ENCODE peak calls at places on chromosome 18, in six cellular contexts. A, Q, J, M, L and R are unnamed samples.
A peak's percentile ranks its signal among the peaks of the same experiment; 100 is the strongest.

GRCh38 chr18:76506974-76507764 is 12.1 kb upstream of the ZNF516 start:
- DNase-seq in J (no peak), L (peak; percentile 53), Q (no peak), M (no peak), A (no peak), R (no peak)

GRCh38 chr18:50786851-50787250 is 33.0 kb downstream of the MRO start:
- DNase-seq in M (no peak), L (no peak), Q (no peak), A (no peak), J (no peak), R (no peak)

GRCh38 chr18:48542513-48543181 is 3.8 kb downstream of the CTIF start:
- DNase-seq in J (no peak), A (no peak), M (no peak), Q (no peak), L (no peak), R (no peak)

GRCh38 chr18:28115149-28115550 is 61.8 kb downstream of the CDH2 start:
- DNase-seq in L (no peak), M (peak; percentile 96), A (no peak), Q (no peak), J (no peak), R (peak; percentile 46)

GRCh38 chr18:12308386-12309100 is 502 bp downstream of the TUBB6 start:
- DNase-seq in J (no peak), Q (peak; percentile 18), A (peak; percentile 43), M (peak; percentile 88), L (peak; percentile 90), R (peak; percentile 70)

GRCh38 chr18:9906407-9906955 is 7.3 kb upstream of the VAPA start:
- DNase-seq in L (no peak), Q (no peak), M (no peak), J (peak; percentile 62), A (no peak), R (no peak)

GRCh38 chr18:49768051-49768391 is 45.3 kb downstream of the ACAA2 start:
- DNase-seq in Q (no peak), M (peak; percentile 65), J (no peak), A (peak; percentile 7), L (peak; percentile 71), R (no peak)

GRCh38 chr18:39561136-39561535 is 1995.5 kb upstream of the CELF4 start:
- DNase-seq in A (no peak), J (no peak), M (no peak), Q (no peak), L (no peak), R (no peak)

GRCh38 chr18:10481831-10482230 is 27.4 kb downstream of the APCDD1 start:
- DNase-seq in M (no peak), Q (no peak), L (no peak), J (no peak), A (no peak), R (no peak)

GRCh38 chr18:63320041-63320689 is 596 bp upstream of the BCL2 start:
- DNase-seq in A (peak; percentile 28), Q (peak; percentile 83), L (peak; percentile 90), M (peak; percentile 75), J (peak; percentile 85), R (peak; percentile 21)

GRCh38 chr18:5317186-5317585 is 21.7 kb upstream of the ZBTB14 start:
- DNase-seq in J (peak; percentile 83), Q (no peak), M (no peak), L (no peak), A (no peak), R (no peak)

GRCh38 chr18:34880882-34881852 is 160.0 kb upstream of the MAPRE2 start:
- DNase-seq in Q (no peak), J (no peak), M (peak; percentile 43), L (no peak), A (no peak), R (no peak)

GRCh38 chr18:23853448-23854210 is 160.9 kb upstream of the TTC39C start:
- DNase-seq in M (peak; percentile 18), Q (no peak), A (no peak), L (no peak), J (no peak), R (no peak)

GRCh38 chr18:42977982-42978595 is 137.4 kb downstream of the RIT2 start:
- DNase-seq in J (no peak), M (no peak), A (no peak), L (no peak), Q (no peak), R (no peak)

GRCh38 chr18:31325051-31325450 is 7.1 kb downstream of the DSG1 start:
- DNase-seq in M (peak; percentile 71), A (no peak), Q (no peak), J (no peak), L (no peak), R (peak; percentile 22)

GRCh38 chr18:55221577-55221976 is 262.3 kb upstream of the CCDC68 start:
- DNase-seq in M (no peak), Q (no peak), J (no peak), L (no peak), A (no peak), R (no peak)

GRCh38 chr18:36176739-36177138 is 10.6 kb upstream of the MOCOS start:
- DNase-seq in L (no peak), J (no peak), Q (no peak), A (no peak), M (peak; percentile 56), R (no peak)